ENCODE peak calls at places on chromosomes 2 and 18, in four cellular contexts. One of them, this sample, is unnamed.

GRCh38 chr2:224242543-224242942 is 159.4 kb downstream of the FAM124B start:
- DNase-seq in neuronal stem cell: no peak
- DNase-seq in mesendoderm: no peak
- DNase-seq in IMR-90: peak
- DNase-seq in this sample: no peak

GRCh38 chr2:233387225-233387624 is 32.9 kb downstream of the DGKD start:
- DNase-seq in IMR-90: no peak
- DNase-seq in mesendoderm: no peak
- DNase-seq in neuronal stem cell: no peak
- DNase-seq in this sample: no peak

GRCh38 chr18:25310045-25310444 is 41.9 kb downstream of the ZNF521 start:
- DNase-seq in mesendoderm: peak
- DNase-seq in IMR-90: peak
- DNase-seq in neuronal stem cell: no peak
- DNase-seq in this sample: no peak

GRCh38 chr18:57561728-57562423 is 24.6 kb downstream of the FECH start:
- DNase-seq in mesendoderm: peak
- DNase-seq in IMR-90: peak
- DNase-seq in neuronal stem cell: peak
- DNase-seq in this sample: peak

GRCh38 chr2:171158790-171159325 is 1.8 kb downstream of the TLK1 start:
- DNase-seq in IMR-90: no peak
- DNase-seq in neuronal stem cell: peak
- DNase-seq in mesendoderm: peak
- DNase-seq in this sample: no peak

GRCh38 chr2:222671259-222672067 is at the start of gene MOGAT1:
- DNase-seq in mesendoderm: peak
- DNase-seq in neuronal stem cell: no peak
- DNase-seq in IMR-90: no peak
- DNase-seq in this sample: no peak

GRCh38 chr2:23506460-23507266 is 121.7 kb downstream of the KLHL29 start:
- DNase-seq in IMR-90: no peak
- DNase-seq in neuronal stem cell: no peak
- DNase-seq in mesendoderm: no peak
- DNase-seq in this sample: no peak

GRCh38 chr2:157874997-157875719 is 972 bp downstream of the ACVR1 start:
- DNase-seq in mesendoderm: peak
- DNase-seq in IMR-90: peak
- DNase-seq in neuronal stem cell: peak
- DNase-seq in this sample: peak

GRCh38 chr2:119264781-119265692 is 41.4 kb downstream of the STEAP3 start:
- DNase-seq in neuronal stem cell: no peak
- DNase-seq in mesendoderm: peak
- DNase-seq in IMR-90: peak
- DNase-seq in this sample: peak

GRCh38 chr2:168135121-168135520 is 112.3 kb downstream of the STK39 start:
- DNase-seq in mesendoderm: no peak
- DNase-seq in IMR-90: no peak
- DNase-seq in neuronal stem cell: no peak
- DNase-seq in this sample: no peak

GRCh38 chr2:168685619-168686453 is 116.6 kb upstream of the NOSTRIN start:
- DNase-seq in mesendoderm: peak
- DNase-seq in neuronal stem cell: no peak
- DNase-seq in IMR-90: no peak
- DNase-seq in this sample: peak

GRCh38 chr2:238475034-238475433 is 48.3 kb downstream of the ASB1 start:
- DNase-seq in IMR-90: no peak
- DNase-seq in mesendoderm: no peak
- DNase-seq in neuronal stem cell: no peak
- DNase-seq in this sample: no peak

GRCh38 chr2:125095826-125096225 is 1070.7 kb downstream of the CNTNAP5 start:
- DNase-seq in IMR-90: no peak
- DNase-seq in neuronal stem cell: no peak
- DNase-seq in mesendoderm: no peak
- DNase-seq in this sample: no peak

GRCh38 chr2:8563814-8564474 is 117.9 kb upstream of the ID2 start:
- DNase-seq in neuronal stem cell: no peak
- DNase-seq in IMR-90: no peak
- DNase-seq in mesendoderm: no peak
- DNase-seq in this sample: no peak

GRCh38 chr18:55458456-55459238 is 129.3 kb downstream of the TCF4 start:
- DNase-seq in neuronal stem cell: peak
- DNase-seq in mesendoderm: no peak
- DNase-seq in IMR-90: no peak
- DNase-seq in this sample: no peak

GRCh38 chr18:78805840-78806239 is 173.8 kb upstream of the SALL3 start:
- DNase-seq in neuronal stem cell: no peak
- DNase-seq in mesendoderm: no peak
- DNase-seq in IMR-90: no peak
- DNase-seq in this sample: no peak

GRCh38 chr2:129849559-129850160 is 129.8 kb upstream of the RAB6C start:
- DNase-seq in mesendoderm: peak
- DNase-seq in neuronal stem cell: peak
- DNase-seq in IMR-90: peak
- DNase-seq in this sample: peak

GRCh38 chr2:46652514-46653170 is 173.3 kb downstream of the TMEM247 start:
- DNase-seq in mesendoderm: no peak
- DNase-seq in IMR-90: no peak
- DNase-seq in neuronal stem cell: no peak
- DNase-seq in this sample: peak

GRCh38 chr2:183068561-183068960 is 10.0 kb upstream of the DUSP19 start:
- DNase-seq in IMR-90: no peak
- DNase-seq in neuronal stem cell: no peak
- DNase-seq in mesendoderm: no peak
- DNase-seq in this sample: no peak

GRCh38 chr2:66553370-66553769 is 118.4 kb downstream of the MEIS1 start:
- DNase-seq in neuronal stem cell: no peak
- DNase-seq in mesendoderm: no peak
- DNase-seq in IMR-90: no peak
- DNase-seq in this sample: no peak

GRCh38 chr2:64259301-64259700 is 115.1 kb upstream of the PELI1 start:
- DNase-seq in neuronal stem cell: no peak
- DNase-seq in mesendoderm: no peak
- DNase-seq in IMR-90: no peak
- DNase-seq in this sample: no peak

GRCh38 chr2:38997784-38998183 is 108.1 kb downstream of the ARHGEF33 start:
- DNase-seq in mesendoderm: no peak
- DNase-seq in IMR-90: peak
- DNase-seq in neuronal stem cell: no peak
- DNase-seq in this sample: peak

GRCh38 chr2:120397362-120397811 is 51.5 kb downstream of the INHBB start:
- DNase-seq in IMR-90: no peak
- DNase-seq in mesendoderm: no peak
- DNase-seq in neuronal stem cell: no peak
- DNase-seq in this sample: no peak

GRCh38 chr18:9719421-9719981 is 11.4 kb downstream of the RAB31 start:
- DNase-seq in neuronal stem cell: no peak
- DNase-seq in mesendoderm: peak
- DNase-seq in IMR-90: peak
- DNase-seq in this sample: no peak

GRCh38 chr2:10544252-10544651 is 96.1 kb upstream of the ODC1 start:
- DNase-seq in neuronal stem cell: no peak
- DNase-seq in IMR-90: no peak
- DNase-seq in mesendoderm: no peak
- DNase-seq in this sample: peak

GRCh38 chr2:96508521-96509113 is 3.5 kb upstream of the NEURL3 start:
- DNase-seq in neuronal stem cell: no peak
- DNase-seq in IMR-90: no peak
- DNase-seq in mesendoderm: no peak
- DNase-seq in this sample: no peak

GRCh38 chr2:237075749-237076599 is 9.7 kb upstream of the COPS8 start:
- DNase-seq in mesendoderm: no peak
- DNase-seq in neuronal stem cell: no peak
- DNase-seq in IMR-90: peak
- DNase-seq in this sample: no peak

GRCh38 chr2:77387324-77387723 is 134.9 kb downstream of the LRRTM4 start:
- DNase-seq in IMR-90: no peak
- DNase-seq in mesendoderm: peak
- DNase-seq in neuronal stem cell: no peak
- DNase-seq in this sample: no peak

GRCh38 chr2:96870631-96871255 is 863 bp upstream of the SEMA4C start:
- DNase-seq in neuronal stem cell: no peak
- DNase-seq in IMR-90: no peak
- DNase-seq in mesendoderm: peak
- DNase-seq in this sample: peak

DNA sequence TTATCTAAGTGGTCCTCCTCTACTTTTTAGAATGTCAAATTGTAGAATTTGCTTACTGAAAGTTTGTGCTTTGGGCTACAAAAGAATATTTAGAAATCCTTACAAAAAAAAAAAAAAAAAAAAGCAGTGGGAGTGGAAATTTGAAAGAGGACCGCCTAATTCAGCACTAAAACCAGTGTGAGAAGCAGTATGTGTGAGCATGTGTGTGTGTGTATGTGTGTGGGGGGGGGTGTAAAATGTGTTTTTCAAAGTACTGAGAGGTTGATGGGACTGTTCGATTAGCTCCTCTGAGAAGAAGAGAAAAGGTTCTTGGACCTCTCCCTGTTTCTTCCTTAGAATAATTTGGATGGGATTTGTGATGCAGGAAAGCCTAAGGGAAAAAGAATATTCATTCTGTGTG is at the start of gene VIT:
- DNase-seq in neuronal stem cell: no peak
- DNase-seq in mesendoderm: no peak
- DNase-seq in IMR-90: no peak
- DNase-seq in this sample: no peak
- H3K4me3 ChIP-seq in neuronal stem cell: no peak
- H3K4me3 ChIP-seq in mesendoderm: no peak
- H3K4me3 ChIP-seq in IMR-90: peak
- H3K4me3 ChIP-seq in this sample: no peak

DNA sequence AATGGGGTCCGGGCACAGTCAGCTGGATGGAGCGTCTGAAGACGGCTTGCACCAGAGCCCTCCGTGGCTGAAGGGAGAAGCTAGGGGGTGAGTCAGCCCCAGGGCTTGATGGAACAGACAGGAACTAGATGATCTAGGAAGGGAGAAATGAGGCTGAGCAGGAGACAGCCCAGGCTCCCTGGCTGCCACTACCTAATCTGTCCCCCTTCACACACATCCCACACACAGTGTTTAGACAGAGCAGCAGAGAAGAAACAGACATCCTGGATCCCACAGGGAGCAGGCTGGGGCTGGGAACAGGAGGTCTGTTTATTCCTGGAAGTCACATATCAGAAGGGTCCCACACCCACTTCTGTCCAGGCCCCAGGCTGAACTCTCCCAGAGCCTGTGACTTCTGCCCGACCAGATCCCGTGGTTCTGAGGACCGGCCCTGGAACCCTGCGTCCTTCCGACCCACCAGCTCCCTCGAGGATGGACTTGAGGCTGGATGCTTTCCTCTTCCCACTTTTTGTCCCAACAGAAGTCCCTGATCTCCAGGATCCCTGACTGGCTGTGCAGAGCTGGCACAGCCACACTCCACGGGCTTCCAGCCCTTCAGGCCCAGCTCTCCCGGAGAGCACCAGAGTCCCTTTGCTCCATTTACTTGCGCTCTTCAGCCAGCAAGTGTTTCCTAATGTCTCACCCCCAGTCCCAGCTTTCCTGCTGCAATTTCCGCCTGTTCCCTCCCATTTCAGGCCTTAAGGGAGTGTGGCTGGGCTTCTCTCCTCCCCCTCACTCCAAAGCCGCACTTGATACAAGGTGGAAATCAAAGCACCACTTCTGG is 1.5 kb upstream of the GPBAR1 start:
- DNase-seq in mesendoderm: peak
- DNase-seq in neuronal stem cell: no peak
- DNase-seq in IMR-90: peak
- DNase-seq in this sample: peak
- H2AK5ac ChIP-seq in mesendoderm: no peak
- H2AK5ac ChIP-seq in neuronal stem cell: no peak
- H2AK5ac ChIP-seq in IMR-90: peak
- H2AK5ac ChIP-seq in this sample: peak

GRCh38 chr2:69304685-69305084 is 82.3 kb downstream of the GFPT1 start:
- DNase-seq in neuronal stem cell: no peak
- DNase-seq in mesendoderm: no peak
- DNase-seq in IMR-90: no peak
- DNase-seq in this sample: no peak

GRCh38 chr2:69306612-69306896 is 80.5 kb downstream of the GFPT1 start:
- DNase-seq in neuronal stem cell: no peak
- DNase-seq in mesendoderm: no peak
- DNase-seq in IMR-90: no peak
- DNase-seq in this sample: no peak

GRCh38 chr2:69306897-69307695 is 79.9 kb downstream of the GFPT1 start:
- DNase-seq in mesendoderm: peak
- DNase-seq in IMR-90: peak
- DNase-seq in neuronal stem cell: peak
- DNase-seq in this sample: peak

GRCh38 chr2:69305712-69306611 is 81.1 kb downstream of the GFPT1 start:
- DNase-seq in mesendoderm: peak
- DNase-seq in neuronal stem cell: no peak
- DNase-seq in IMR-90: no peak
- DNase-seq in this sample: peak

GRCh38 chr2:69305166-69305565 is 81.9 kb downstream of the GFPT1 start:
- DNase-seq in IMR-90: no peak
- DNase-seq in mesendoderm: no peak
- DNase-seq in neuronal stem cell: no peak
- DNase-seq in this sample: no peak
- H3K18ac ChIP-seq in IMR-90: no peak
- H3K18ac ChIP-seq in mesendoderm: no peak
- H3K18ac ChIP-seq in neuronal stem cell: no peak
- H3K18ac ChIP-seq in this sample: no peak

GRCh38 chr2:112960230-112960825 is 17.5 kb upstream of the IL36G start:
- DNase-seq in IMR-90: no peak
- DNase-seq in neuronal stem cell: no peak
- DNase-seq in mesendoderm: peak
- DNase-seq in this sample: no peak

GRCh38 chr2:112959109-112959591 is 18.7 kb upstream of the IL36G start:
- DNase-seq in mesendoderm: peak
- DNase-seq in IMR-90: no peak
- DNase-seq in neuronal stem cell: no peak
- DNase-seq in this sample: no peak

GRCh38 chr2:112957511-112957910 is 20.3 kb upstream of the IL36G start:
- DNase-seq in mesendoderm: peak
- DNase-seq in neuronal stem cell: no peak
- DNase-seq in IMR-90: no peak
- DNase-seq in this sample: no peak

GRCh38 chr2:112962308-112963175 is 15.3 kb upstream of the IL36G start:
- DNase-seq in neuronal stem cell: no peak
- DNase-seq in mesendoderm: peak
- DNase-seq in IMR-90: no peak
- DNase-seq in this sample: no peak

DNA sequence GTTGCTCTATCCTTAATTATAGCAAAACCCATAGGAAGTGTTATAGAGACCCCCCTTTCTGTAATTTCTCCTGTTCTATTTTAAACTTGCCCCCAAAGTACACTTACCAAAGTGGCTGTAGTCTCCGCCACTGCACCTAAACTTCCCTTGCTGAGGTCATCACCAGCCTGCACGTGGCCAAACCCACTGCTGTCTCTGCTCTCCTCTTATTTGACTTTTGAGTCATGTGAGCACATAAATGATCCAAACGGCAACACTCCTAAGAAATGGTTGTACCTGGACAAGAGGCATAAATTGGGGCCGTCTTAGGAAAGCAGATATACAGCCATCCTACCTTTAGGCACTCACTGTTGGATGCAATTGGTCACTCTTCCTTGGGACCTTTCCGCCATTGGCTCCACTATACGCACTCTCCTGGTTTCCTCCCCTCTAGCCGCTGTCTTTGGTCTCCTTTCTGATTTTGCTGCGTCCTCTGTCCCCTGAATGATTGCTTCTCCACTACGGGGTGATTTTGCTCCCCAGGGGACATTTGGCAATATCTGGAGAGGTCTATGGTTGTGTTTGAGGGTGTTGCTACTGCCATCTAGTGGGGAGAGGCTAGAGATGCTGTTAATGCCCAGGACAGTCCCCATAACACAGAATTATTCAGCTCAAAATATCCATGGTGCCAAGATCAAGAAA is 19.2 kb upstream of the IL36G start:
- DNase-seq in mesendoderm: peak
- DNase-seq in IMR-90: peak
- DNase-seq in neuronal stem cell: peak
- DNase-seq in this sample: no peak
- H3K4me3 ChIP-seq in mesendoderm: no peak
- H3K4me3 ChIP-seq in IMR-90: no peak
- H3K4me3 ChIP-seq in neuronal stem cell: no peak
- H3K4me3 ChIP-seq in this sample: no peak

This sample was measured in trophoblast cell.